ENCODE peak calls at places on chromosomes 3 and 15, in four cellular contexts. S is pancreas, V is gastrocnemius medialis, J is colonic mucosa. U is an unnamed sample.

GRCh38 chr3:121545049-121545563 is 682 bp downstream of the POLQ start:
- DNase-seq in J (no peak), V (no peak), S (no peak), U (no peak)

GRCh38 chr15:69893863-69894262 is 203.9 kb downstream of the TLE3 start:
- DNase-seq in S (no peak), J (peak), V (peak), U (peak)

GRCh38 chr15:53716909-53717878 is 42.3 kb downstream of the WDR72 start:
- DNase-seq in J (no peak), V (no peak), S (no peak), U (no peak)

GRCh38 chr3:23663661-23664186 is 142.0 kb upstream of the UBE2E1 start:
- DNase-seq in V (no peak), S (no peak), J (no peak), U (no peak)

GRCh38 chr3:173411288-173412064 is 13.9 kb downstream of the NLGN1 start:
- DNase-seq in J (peak), S (no peak), V (no peak), U (no peak)

GRCh38 chr15:95259513-95259912 is 1028.2 kb downstream of the MCTP2 start:
- DNase-seq in V (peak), J (peak), S (peak), U (peak)

GRCh38 chr3:27714692-27715453 is 7.2 kb downstream of the EOMES start:
- DNase-seq in V (no peak), J (peak), S (no peak), U (no peak)

GRCh38 chr15:23854535-23855252 is 167.6 kb upstream of the NDN start:
- DNase-seq in J (no peak), V (no peak), S (no peak), U (no peak)

GRCh38 chr15:31366169-31366734 is 39.6 kb downstream of the KLF13 start:
- DNase-seq in S (peak), J (peak), V (peak), U (peak)

GRCh38 chr3:65338571-65338970 is 650.8 kb upstream of the ADAMTS9 start:
- DNase-seq in S (no peak), V (no peak), J (no peak), U (no peak)

GRCh38 chr3:184229424-184230080 is at the start of gene VWA5B2:
- DNase-seq in S (peak), J (peak), V (no peak), U (peak)

GRCh38 chr3:168152149-168152548 is 56.4 kb upstream of the GOLIM4 start:
- DNase-seq in S (no peak), V (no peak), J (no peak), U (no peak)
- H3K4me3 ChIP-seq in S (no peak), V (no peak), J (no peak), U (no peak)

DNA sequence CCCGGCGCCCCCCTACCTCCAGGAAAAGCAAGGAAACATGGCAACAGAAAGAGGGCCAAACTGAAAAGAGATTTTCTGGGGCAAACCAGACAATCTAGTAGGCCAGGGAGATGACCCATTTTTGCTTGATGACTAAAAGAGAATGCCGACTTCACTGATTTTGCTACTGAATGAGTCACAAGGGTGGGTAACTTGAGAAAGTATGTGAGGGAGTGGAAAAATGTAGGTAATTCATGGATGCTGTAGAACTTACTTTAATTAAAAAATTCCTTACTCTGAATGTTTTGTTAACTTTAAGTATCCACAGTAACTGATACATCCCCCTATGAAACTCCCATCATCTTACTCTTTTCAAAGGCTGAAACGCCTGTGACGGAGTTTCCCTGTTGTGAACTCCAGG is 24.2 kb downstream of the GOLIM4 start:
- DNase-seq in V (no peak), S (no peak), J (no peak), U (no peak)
- TF ChIP-seq CTCF in V (no peak), S (no peak), J (no peak), U (no peak)

DNA sequence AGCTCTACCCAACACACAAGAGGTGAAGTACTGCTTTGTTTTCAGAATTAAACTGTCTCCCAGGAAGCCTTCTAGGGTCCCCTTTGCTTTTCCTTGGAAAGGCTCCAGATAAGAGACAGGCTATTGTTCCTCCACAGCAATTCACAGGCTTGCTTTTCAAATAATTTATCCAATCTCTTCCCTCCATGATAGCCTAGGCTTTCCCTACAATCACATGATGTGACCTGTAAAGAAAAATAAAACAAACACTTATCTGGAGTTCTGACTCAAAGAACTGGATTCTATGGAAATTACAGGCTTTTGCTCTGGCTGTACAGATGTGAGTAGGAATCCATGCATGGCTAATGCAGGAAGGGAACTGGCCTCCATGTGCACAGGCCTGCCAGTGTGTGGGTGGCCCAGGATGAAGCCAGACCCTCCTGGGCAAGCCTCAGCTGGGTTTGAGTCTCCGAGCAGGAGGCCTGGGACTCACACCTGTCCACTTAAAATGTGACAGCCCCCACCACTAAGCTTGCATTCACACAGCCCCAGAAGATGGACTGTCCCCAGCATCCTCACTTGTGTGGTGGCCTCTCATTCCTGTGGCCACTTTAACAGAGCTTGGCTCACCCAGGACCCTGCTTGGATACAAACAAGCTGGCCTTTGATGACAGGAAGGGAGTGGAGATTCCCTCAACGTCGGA is 75.8 kb upstream of the LEKR1 start:
- DNase-seq in J (no peak), S (no peak), V (no peak), U (no peak)
- H3K4me3 ChIP-seq in J (no peak), S (no peak), V (no peak), U (no peak)

DNA sequence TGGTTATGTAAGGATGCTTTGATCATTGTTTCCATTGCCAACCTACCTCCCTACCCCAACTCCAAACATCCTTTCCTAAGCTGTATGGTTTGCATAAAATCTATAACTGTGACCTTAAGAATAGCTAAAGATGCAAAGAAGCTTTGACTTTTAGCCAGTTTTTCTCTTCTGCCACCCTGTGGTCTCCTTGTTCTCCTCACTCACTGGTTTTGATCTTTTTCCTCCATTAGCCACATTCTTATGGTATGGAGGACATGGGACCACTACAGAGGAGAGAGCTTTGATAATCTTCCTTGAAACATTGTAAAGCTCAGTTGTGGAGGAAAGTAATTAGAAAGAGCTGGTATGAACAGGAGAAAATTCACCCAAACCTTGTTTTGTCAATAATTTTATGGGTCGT is 115.9 kb downstream of the NEK11 start:
- DNase-seq in V (no peak), J (no peak), S (no peak), U (no peak)
- TF ChIP-seq CTCF in V (no peak), J (no peak), S (no peak), U (no peak)

GRCh38 chr3:126925411-126926171 is 57.3 kb upstream of the PLXNA1 start:
- DNase-seq in V (no peak), J (no peak), S (no peak), U (no peak)
- H3K4me3 ChIP-seq in V (no peak), J (no peak), S (no peak), U (no peak)

GRCh38 chr15:89243691-89244511 is at the start of gene FANCI:
- DNase-seq in V (peak), S (peak), J (peak), U (peak)
- TF ChIP-seq CTCF in V (peak), S (peak), J (no peak), U (peak)

DNA sequence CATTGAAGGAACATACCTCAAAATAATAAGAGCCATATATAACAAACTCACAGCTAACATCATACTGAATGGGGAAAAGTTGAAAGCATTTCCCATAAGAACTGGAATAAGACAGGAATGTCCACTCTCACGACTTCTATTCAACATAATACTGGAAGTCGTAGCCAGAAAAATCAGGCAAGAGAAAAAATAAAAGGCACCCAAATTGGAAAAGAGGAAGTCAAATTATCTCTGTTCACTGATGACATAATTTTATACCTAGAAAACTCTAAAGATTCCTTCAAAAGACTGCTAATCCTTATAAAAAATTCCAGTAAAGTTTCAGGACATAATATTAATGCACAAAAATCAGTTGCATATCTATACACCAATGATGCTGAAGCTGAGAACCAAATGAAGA is 34.9 kb downstream of the SLC2A2 start:
- DNase-seq in V (no peak), S (no peak), J (no peak), U (no peak)
- H3K4me3 ChIP-seq in V (no peak), S (no peak), J (no peak), U (no peak)